ENCODE peak calls at places on chromosomes 7 and 10, in eight cellular contexts. One of them, this sample, is unnamed.

GRCh38 chr10:17236468-17236886 is 8.4 kb downstream of the VIM start:
- DNase-seq in activated T-helper 1 cell treated with anti-CD3 and anti-CD28 coated beads, Interleukin-2, amount 50 U/mL, for 16 hours: no peak
- DNase-seq in iris pigment epithelial cell: no peak
- DNase-seq in fibroblast of mammary gland: peak
- DNase-seq in stimulated activated CD8-positive, alpha-beta memory T cell treated with anti-CD3 and anti-CD28 coated beads, Interleukin-15, amount 100 ng/mL, for 4 hours: no peak
- DNase-seq in activated CD8-positive, alpha-beta memory T cell treated with anti-CD3 and anti-CD28 coated beads, Interleukin-2, amount 50 U/mL, for 48 hours: no peak
- DNase-seq in RPMI8226: no peak
- DNase-seq in pulmonary artery endothelial cell: no peak
- DNase-seq in this sample: no peak

GRCh38 chr10:46031648-46032532 is 1.5 kb upstream of the NCOA4 start:
- DNase-seq in activated CD8-positive, alpha-beta memory T cell treated with anti-CD3 and anti-CD28 coated beads, Interleukin-2, amount 50 U/mL, for 48 hours: no peak
- DNase-seq in iris pigment epithelial cell: no peak
- DNase-seq in RPMI8226: no peak
- DNase-seq in fibroblast of mammary gland: no peak
- DNase-seq in pulmonary artery endothelial cell: peak
- DNase-seq in stimulated activated CD8-positive, alpha-beta memory T cell treated with anti-CD3 and anti-CD28 coated beads, Interleukin-15, amount 100 ng/mL, for 4 hours: no peak
- DNase-seq in activated T-helper 1 cell treated with anti-CD3 and anti-CD28 coated beads, Interleukin-2, amount 50 U/mL, for 16 hours: no peak
- DNase-seq in this sample: no peak

GRCh38 chr10:82206831-82207230 is 331.8 kb downstream of the NRG3 start:
- DNase-seq in activated T-helper 1 cell treated with anti-CD3 and anti-CD28 coated beads, Interleukin-2, amount 50 U/mL, for 16 hours: no peak
- DNase-seq in stimulated activated CD8-positive, alpha-beta memory T cell treated with anti-CD3 and anti-CD28 coated beads, Interleukin-15, amount 100 ng/mL, for 4 hours: no peak
- DNase-seq in activated CD8-positive, alpha-beta memory T cell treated with anti-CD3 and anti-CD28 coated beads, Interleukin-2, amount 50 U/mL, for 48 hours: no peak
- DNase-seq in RPMI8226: no peak
- DNase-seq in pulmonary artery endothelial cell: no peak
- DNase-seq in iris pigment epithelial cell: no peak
- DNase-seq in fibroblast of mammary gland: peak
- DNase-seq in this sample: no peak

GRCh38 chr10:73800560-73801252 is 10.7 kb downstream of the NDST2 start:
- DNase-seq in iris pigment epithelial cell: no peak
- DNase-seq in activated CD8-positive, alpha-beta memory T cell treated with anti-CD3 and anti-CD28 coated beads, Interleukin-2, amount 50 U/mL, for 48 hours: no peak
- DNase-seq in RPMI8226: no peak
- DNase-seq in pulmonary artery endothelial cell: no peak
- DNase-seq in fibroblast of mammary gland: no peak
- DNase-seq in stimulated activated CD8-positive, alpha-beta memory T cell treated with anti-CD3 and anti-CD28 coated beads, Interleukin-15, amount 100 ng/mL, for 4 hours: no peak
- DNase-seq in activated T-helper 1 cell treated with anti-CD3 and anti-CD28 coated beads, Interleukin-2, amount 50 U/mL, for 16 hours: no peak
- DNase-seq in this sample: no peak

GRCh38 chr10:58956926-58957325 is 219.5 kb upstream of the PHYHIPL start:
- DNase-seq in fibroblast of mammary gland: peak
- DNase-seq in activated CD8-positive, alpha-beta memory T cell treated with anti-CD3 and anti-CD28 coated beads, Interleukin-2, amount 50 U/mL, for 48 hours: no peak
- DNase-seq in iris pigment epithelial cell: no peak
- DNase-seq in RPMI8226: no peak
- DNase-seq in activated T-helper 1 cell treated with anti-CD3 and anti-CD28 coated beads, Interleukin-2, amount 50 U/mL, for 16 hours: no peak
- DNase-seq in pulmonary artery endothelial cell: no peak
- DNase-seq in stimulated activated CD8-positive, alpha-beta memory T cell treated with anti-CD3 and anti-CD28 coated beads, Interleukin-15, amount 100 ng/mL, for 4 hours: no peak
- DNase-seq in this sample: no peak

GRCh38 chr10:78623577-78624215 is 445.1 kb upstream of the ZMIZ1 start:
- DNase-seq in pulmonary artery endothelial cell: no peak
- DNase-seq in activated CD8-positive, alpha-beta memory T cell treated with anti-CD3 and anti-CD28 coated beads, Interleukin-2, amount 50 U/mL, for 48 hours: no peak
- DNase-seq in RPMI8226: no peak
- DNase-seq in stimulated activated CD8-positive, alpha-beta memory T cell treated with anti-CD3 and anti-CD28 coated beads, Interleukin-15, amount 100 ng/mL, for 4 hours: no peak
- DNase-seq in fibroblast of mammary gland: peak
- DNase-seq in activated T-helper 1 cell treated with anti-CD3 and anti-CD28 coated beads, Interleukin-2, amount 50 U/mL, for 16 hours: no peak
- DNase-seq in iris pigment epithelial cell: peak
- DNase-seq in this sample: peak

GRCh38 chr7:104174798-104175197 is 33.0 kb downstream of the ORC5 start:
- DNase-seq in pulmonary artery endothelial cell: peak
- DNase-seq in activated T-helper 1 cell treated with anti-CD3 and anti-CD28 coated beads, Interleukin-2, amount 50 U/mL, for 16 hours: no peak
- DNase-seq in fibroblast of mammary gland: no peak
- DNase-seq in stimulated activated CD8-positive, alpha-beta memory T cell treated with anti-CD3 and anti-CD28 coated beads, Interleukin-15, amount 100 ng/mL, for 4 hours: no peak
- DNase-seq in iris pigment epithelial cell: no peak
- DNase-seq in RPMI8226: no peak
- DNase-seq in activated CD8-positive, alpha-beta memory T cell treated with anti-CD3 and anti-CD28 coated beads, Interleukin-2, amount 50 U/mL, for 48 hours: no peak
- DNase-seq in this sample: no peak

GRCh38 chr10:70404906-70405824 is 1.2 kb downstream of the EIF4EBP2 start:
- DNase-seq in stimulated activated CD8-positive, alpha-beta memory T cell treated with anti-CD3 and anti-CD28 coated beads, Interleukin-15, amount 100 ng/mL, for 4 hours: no peak
- DNase-seq in iris pigment epithelial cell: peak
- DNase-seq in RPMI8226: peak
- DNase-seq in pulmonary artery endothelial cell: no peak
- DNase-seq in fibroblast of mammary gland: peak
- DNase-seq in activated T-helper 1 cell treated with anti-CD3 and anti-CD28 coated beads, Interleukin-2, amount 50 U/mL, for 16 hours: no peak
- DNase-seq in activated CD8-positive, alpha-beta memory T cell treated with anti-CD3 and anti-CD28 coated beads, Interleukin-2, amount 50 U/mL, for 48 hours: peak
- DNase-seq in this sample: peak

GRCh38 chr10:34194259-34194658 is 620.8 kb downstream of the PARD3 start:
- DNase-seq in activated T-helper 1 cell treated with anti-CD3 and anti-CD28 coated beads, Interleukin-2, amount 50 U/mL, for 16 hours: no peak
- DNase-seq in RPMI8226: no peak
- DNase-seq in iris pigment epithelial cell: peak
- DNase-seq in activated CD8-positive, alpha-beta memory T cell treated with anti-CD3 and anti-CD28 coated beads, Interleukin-2, amount 50 U/mL, for 48 hours: no peak
- DNase-seq in fibroblast of mammary gland: peak
- DNase-seq in stimulated activated CD8-positive, alpha-beta memory T cell treated with anti-CD3 and anti-CD28 coated beads, Interleukin-15, amount 100 ng/mL, for 4 hours: no peak
- DNase-seq in pulmonary artery endothelial cell: no peak
- DNase-seq in this sample: no peak

This sample was measured in breast epithelium.